ENCODE peak calls at places on chromosomes 13 and 19, in five cellular contexts. One of them, this sample, is unnamed.

GRCh38 chr19:16118489-16119033 is 6.9 kb downstream of the RAB8A start:
- DNase-seq in A549: no peak
- DNase-seq in tibial nerve: no peak
- DNase-seq in breast epithelium: no peak
- DNase-seq in NB4: peak; percentile 97
- DNase-seq in this sample: no peak

GRCh38 chr13:114099191-114099590 is 33.2 kb downstream of the RASA3 start:
- DNase-seq in A549: peak; percentile 76
- DNase-seq in tibial nerve: peak; percentile 71
- DNase-seq in breast epithelium: peak; percentile 75
- DNase-seq in NB4: peak; percentile 62
- DNase-seq in this sample: peak; percentile 22

GRCh38 chr19:31883299-31883990 is 462.0 kb upstream of the ZNF507 start:
- DNase-seq in A549: no peak
- DNase-seq in tibial nerve: no peak
- DNase-seq in breast epithelium: no peak
- DNase-seq in NB4: no peak
- DNase-seq in this sample: no peak

GRCh38 chr13:76383671-76384461 is 502.3 kb downstream of the KCTD12 start:
- DNase-seq in A549: peak; percentile 10
- DNase-seq in tibial nerve: peak; percentile 5
- DNase-seq in breast epithelium: no peak
- DNase-seq in NB4: no peak
- DNase-seq in this sample: no peak

GRCh38 chr19:33767898-33768413 is 28.7 kb upstream of the KCTD15 start:
- DNase-seq in A549: peak; percentile 42
- DNase-seq in tibial nerve: no peak
- DNase-seq in breast epithelium: no peak
- DNase-seq in NB4: peak; percentile 50
- DNase-seq in this sample: peak; percentile 29

GRCh38 chr19:46670874-46671273 is 9.9 kb upstream of the DACT3 start:
- DNase-seq in A549: no peak
- DNase-seq in tibial nerve: no peak
- DNase-seq in breast epithelium: no peak
- DNase-seq in NB4: no peak
- DNase-seq in this sample: no peak

GRCh38 chr13:111422352-111422751 is 101.9 kb downstream of the TEX29 start:
- DNase-seq in A549: no peak
- DNase-seq in tibial nerve: no peak
- DNase-seq in breast epithelium: no peak
- DNase-seq in NB4: no peak
- DNase-seq in this sample: no peak

GRCh38 chr13:28059214-28059613 is 41.2 kb downstream of the FLT3 start:
- DNase-seq in A549: peak; percentile 35
- DNase-seq in tibial nerve: peak; percentile 23
- DNase-seq in breast epithelium: no peak
- DNase-seq in NB4: peak; percentile 81
- DNase-seq in this sample: peak; percentile 76

GRCh38 chr13:24624801-24625231 is 55.4 kb upstream of the ATP12A start:
- DNase-seq in A549: no peak
- DNase-seq in tibial nerve: no peak
- DNase-seq in breast epithelium: no peak
- DNase-seq in NB4: no peak
- DNase-seq in this sample: no peak

GRCh38 chr19:14497347-14497921 is 1.5 kb upstream of the GIPC1 start:
- DNase-seq in A549: peak; percentile 56
- DNase-seq in tibial nerve: no peak
- DNase-seq in breast epithelium: no peak
- DNase-seq in NB4: no peak
- DNase-seq in this sample: no peak

GRCh38 chr13:26949701-26950345 is 189.2 kb upstream of the GPR12 start:
- DNase-seq in A549: no peak
- DNase-seq in tibial nerve: no peak
- DNase-seq in breast epithelium: no peak
- DNase-seq in NB4: no peak
- DNase-seq in this sample: no peak

GRCh38 chr19:35041548-35042055 is at the start of gene HPN:
- DNase-seq in A549: no peak
- DNase-seq in tibial nerve: no peak
- DNase-seq in breast epithelium: peak; percentile 66
- DNase-seq in NB4: no peak
- DNase-seq in this sample: no peak

GRCh38 chr19:17931532-17932191 is 1.2 kb upstream of the CCDC124 start:
- DNase-seq in A549: no peak
- DNase-seq in tibial nerve: no peak
- DNase-seq in breast epithelium: no peak
- DNase-seq in NB4: no peak
- DNase-seq in this sample: no peak

GRCh38 chr19:8304841-8305621 is 3.1 kb downstream of the CD320 start:
- DNase-seq in A549: no peak
- DNase-seq in tibial nerve: peak; percentile 4
- DNase-seq in breast epithelium: peak; percentile 49
- DNase-seq in NB4: peak; percentile 62
- DNase-seq in this sample: peak; percentile 48

GRCh38 chr13:78137404-78138142 is 218.9 kb upstream of the EDNRB start:
- DNase-seq in A549: peak; percentile 50
- DNase-seq in tibial nerve: peak; percentile 27
- DNase-seq in breast epithelium: no peak
- DNase-seq in NB4: peak; percentile 78
- DNase-seq in this sample: peak; percentile 57

GRCh38 chr13:102970542-102970941 is 95.7 kb downstream of the SLC10A2 start:
- DNase-seq in A549: no peak
- DNase-seq in tibial nerve: no peak
- DNase-seq in breast epithelium: no peak
- DNase-seq in NB4: no peak
- DNase-seq in this sample: no peak

GRCh38 chr19:46073268-46073922 is 32.6 kb upstream of the IGFL4 start:
- DNase-seq in A549: no peak
- DNase-seq in tibial nerve: no peak
- DNase-seq in breast epithelium: no peak
- DNase-seq in NB4: no peak
- DNase-seq in this sample: no peak

GRCh38 chr19:15299568-15300409 is 32.5 kb downstream of the BRD4 start:
- DNase-seq in A549: no peak
- DNase-seq in tibial nerve: no peak
- DNase-seq in breast epithelium: no peak
- DNase-seq in NB4: no peak
- DNase-seq in this sample: peak; percentile 29

GRCh38 chr13:38002596-38002995 is 133.0 kb upstream of the TRPC4 start:
- DNase-seq in A549: no peak
- DNase-seq in tibial nerve: no peak
- DNase-seq in breast epithelium: no peak
- DNase-seq in NB4: no peak
- DNase-seq in this sample: no peak

GRCh38 chr13:40668335-40668734 is 1.9 kb upstream of the FOXO1 start:
- DNase-seq in A549: peak; percentile 47
- DNase-seq in tibial nerve: peak; percentile 63
- DNase-seq in breast epithelium: no peak
- DNase-seq in NB4: peak; percentile 22
- DNase-seq in this sample: peak; percentile 84

GRCh38 chr13:105572401-105572800 is 963.1 kb downstream of the EFNB2 start:
- DNase-seq in A549: no peak
- DNase-seq in tibial nerve: no peak
- DNase-seq in breast epithelium: no peak
- DNase-seq in NB4: no peak
- DNase-seq in this sample: no peak

GRCh38 chr13:114319441-114319871 is 5.2 kb downstream of the CHAMP1 start:
- DNase-seq in A549: no peak
- DNase-seq in tibial nerve: no peak
- DNase-seq in breast epithelium: no peak
- DNase-seq in NB4: no peak
- DNase-seq in this sample: no peak

GRCh38 chr19:40611096-40611495 is 9.9 kb downstream of the LTBP4 start:
- DNase-seq in A549: no peak
- DNase-seq in tibial nerve: no peak
- DNase-seq in breast epithelium: no peak
- DNase-seq in NB4: no peak
- DNase-seq in this sample: no peak

GRCh38 chr19:5006201-5006600 is 37.3 kb downstream of the KDM4B start:
- DNase-seq in A549: no peak
- DNase-seq in tibial nerve: no peak
- DNase-seq in breast epithelium: no peak
- DNase-seq in NB4: peak; percentile 20
- DNase-seq in this sample: peak; percentile 90

GRCh38 chr13:50170447-50171037 is 155.3 kb downstream of the KCNRG start:
- DNase-seq in A549: peak; percentile 23
- DNase-seq in tibial nerve: no peak
- DNase-seq in breast epithelium: no peak
- DNase-seq in NB4: peak; percentile 15
- DNase-seq in this sample: no peak

GRCh38 chr13:27158335-27158734 is 13.3 kb downstream of the USP12 start:
- DNase-seq in A549: no peak
- DNase-seq in tibial nerve: no peak
- DNase-seq in breast epithelium: no peak
- DNase-seq in NB4: no peak
- DNase-seq in this sample: no peak

GRCh38 chr19:41324231-41324702 is 14.3 kb downstream of the CCDC97 start:
- DNase-seq in A549: peak; percentile 41
- DNase-seq in tibial nerve: no peak
- DNase-seq in breast epithelium: no peak
- DNase-seq in NB4: peak; percentile 25
- DNase-seq in this sample: peak; percentile 21

GRCh38 chr13:47306991-47307390 is 410.1 kb upstream of the HTR2A start:
- DNase-seq in A549: no peak
- DNase-seq in tibial nerve: no peak
- DNase-seq in breast epithelium: no peak
- DNase-seq in NB4: no peak
- DNase-seq in this sample: no peak

GRCh38 chr13:47299316-47299715 is 402.5 kb upstream of the HTR2A start:
- DNase-seq in A549: no peak
- DNase-seq in tibial nerve: no peak
- DNase-seq in breast epithelium: no peak
- DNase-seq in NB4: no peak
- DNase-seq in this sample: no peak

GRCh38 chr13:47298506-47298905 is 401.7 kb upstream of the HTR2A start:
- DNase-seq in A549: no peak
- DNase-seq in tibial nerve: no peak
- DNase-seq in breast epithelium: no peak
- DNase-seq in NB4: no peak
- DNase-seq in this sample: no peak

GRCh38 chr13:47303626-47304025 is 406.8 kb upstream of the HTR2A start:
- DNase-seq in A549: no peak
- DNase-seq in tibial nerve: no peak
- DNase-seq in breast epithelium: no peak
- DNase-seq in NB4: no peak
- DNase-seq in this sample: no peak
- TF ChIP-seq POLR2A in A549: no peak
- TF ChIP-seq POLR2A in tibial nerve: no peak
- TF ChIP-seq POLR2A in breast epithelium: no peak
- TF ChIP-seq POLR2A in NB4: no peak
- TF ChIP-seq POLR2A in this sample: no peak

GRCh38 chr19:10365518-10365917 is 14.9 kb downstream of the TYK2 start:
- DNase-seq in A549: no peak
- DNase-seq in tibial nerve: no peak
- DNase-seq in breast epithelium: no peak
- DNase-seq in NB4: no peak
- DNase-seq in this sample: no peak

GRCh38 chr19:10364644-10365043 is 15.7 kb downstream of the TYK2 start:
- DNase-seq in A549: no peak
- DNase-seq in tibial nerve: no peak
- DNase-seq in breast epithelium: no peak
- DNase-seq in NB4: no peak
- DNase-seq in this sample: no peak

GRCh38 chr19:10362259-10362658 is 18.1 kb downstream of the TYK2 start:
- DNase-seq in A549: no peak
- DNase-seq in tibial nerve: no peak
- DNase-seq in breast epithelium: no peak
- DNase-seq in NB4: no peak
- DNase-seq in this sample: no peak

GRCh38 chr19:10361569-10362011 is 18.8 kb downstream of the TYK2 start:
- DNase-seq in A549: no peak
- DNase-seq in tibial nerve: no peak
- DNase-seq in breast epithelium: no peak
- DNase-seq in NB4: peak; percentile 53
- DNase-seq in this sample: no peak

GRCh38 chr19:10363789-10364281 is 16.5 kb downstream of the TYK2 start:
- DNase-seq in A549: no peak
- DNase-seq in tibial nerve: no peak
- DNase-seq in breast epithelium: no peak
- DNase-seq in NB4: peak; percentile 81
- DNase-seq in this sample: no peak
- TF ChIP-seq POLR2A in A549: no peak
- TF ChIP-seq POLR2A in tibial nerve: no peak
- TF ChIP-seq POLR2A in breast epithelium: no peak
- TF ChIP-seq POLR2A in NB4: no peak
- TF ChIP-seq POLR2A in this sample: no peak

GRCh38 chr13:73074101-73074500 is 15.3 kb downstream of the KLF5 start:
- DNase-seq in A549: no peak
- DNase-seq in tibial nerve: no peak
- DNase-seq in breast epithelium: no peak
- DNase-seq in NB4: peak; percentile 12
- DNase-seq in this sample: no peak

GRCh38 chr13:73076013-73076412 is 17.2 kb downstream of the KLF5 start:
- DNase-seq in A549: no peak
- DNase-seq in tibial nerve: no peak
- DNase-seq in breast epithelium: no peak
- DNase-seq in NB4: no peak
- DNase-seq in this sample: no peak

GRCh38 chr13:73077867-73078266 is 19.1 kb downstream of the KLF5 start:
- DNase-seq in A549: no peak
- DNase-seq in tibial nerve: no peak
- DNase-seq in breast epithelium: no peak
- DNase-seq in NB4: no peak
- DNase-seq in this sample: no peak

GRCh38 chr13:73073050-73073449 is 14.2 kb downstream of the KLF5 start:
- DNase-seq in A549: no peak
- DNase-seq in tibial nerve: no peak
- DNase-seq in breast epithelium: no peak
- DNase-seq in NB4: no peak
- DNase-seq in this sample: no peak

GRCh38 chr13:73075546-73075945 is 16.7 kb downstream of the KLF5 start:
- DNase-seq in A549: no peak
- DNase-seq in tibial nerve: no peak
- DNase-seq in breast epithelium: no peak
- DNase-seq in NB4: no peak
- DNase-seq in this sample: no peak
- TF ChIP-seq POLR2A in A549: no peak
- TF ChIP-seq POLR2A in tibial nerve: no peak
- TF ChIP-seq POLR2A in breast epithelium: no peak
- TF ChIP-seq POLR2A in NB4: no peak
- TF ChIP-seq POLR2A in this sample: no peak

GRCh38 chr19:48635966-48636858 is 967 bp downstream of the DBP start:
- DNase-seq in A549: no peak
- DNase-seq in tibial nerve: no peak
- DNase-seq in breast epithelium: no peak
- DNase-seq in NB4: peak; percentile 87
- DNase-seq in this sample: no peak

GRCh38 chr19:48635263-48635965 is 1.8 kb downstream of the DBP start:
- DNase-seq in A549: peak; percentile 73
- DNase-seq in tibial nerve: peak; percentile 76
- DNase-seq in breast epithelium: peak; percentile 83
- DNase-seq in NB4: peak; percentile 95
- DNase-seq in this sample: peak; percentile 89

GRCh38 chr19:48633148-48634035 is 3.8 kb downstream of the DBP start:
- DNase-seq in A549: no peak
- DNase-seq in tibial nerve: no peak
- DNase-seq in breast epithelium: no peak
- DNase-seq in NB4: peak; percentile 74
- DNase-seq in this sample: peak; percentile 61

GRCh38 chr19:48634036-48634342 is 3.2 kb downstream of the DBP start:
- DNase-seq in A549: no peak
- DNase-seq in tibial nerve: no peak
- DNase-seq in breast epithelium: no peak
- DNase-seq in NB4: no peak
- DNase-seq in this sample: no peak

GRCh38 chr19:48634424-48635262 is 2.5 kb downstream of the DBP start:
- DNase-seq in A549: peak; percentile 99
- DNase-seq in tibial nerve: peak; percentile 97
- DNase-seq in breast epithelium: peak; percentile 98
- DNase-seq in NB4: peak; percentile 100
- DNase-seq in this sample: peak; percentile 98
- TF ChIP-seq POLR2A in A549: peak; percentile 67
- TF ChIP-seq POLR2A in tibial nerve: peak; percentile 28
- TF ChIP-seq POLR2A in breast epithelium: peak; percentile 53
- TF ChIP-seq POLR2A in NB4: no peak
- TF ChIP-seq POLR2A in this sample: peak; percentile 50